ENCODE peak calls at places on chromosomes 4 and X, in eight cellular contexts. Q, W, O, I, D, K, F and C are unnamed samples.

GRCh38 chrX:108332281-108332680 is 105.9 kb downstream of the COL4A6 start:
- DNase-seq in W (no peak), F (no peak), I (no peak), D (no peak), O (no peak), Q (no peak), K (no peak), C (no peak)

GRCh38 chrX:110561036-110561435 is 202.4 kb downstream of the RTL9 start:
- DNase-seq in W (no peak), Q (no peak), I (peak; percentile 79), F (no peak), D (no peak), K (no peak), O (no peak), C (no peak)

GRCh38 chr4:20723019-20723418 is 22.8 kb downstream of the PACRGL start:
- DNase-seq in I (peak; percentile 33), Q (no peak), F (no peak), W (no peak), D (no peak), O (no peak), K (no peak), C (no peak)

GRCh38 chr4:108360857-108361820 is 192.4 kb upstream of the LEF1 start:
- DNase-seq in K (no peak), F (no peak), Q (no peak), W (no peak), I (peak; percentile 83), O (no peak), D (no peak), C (peak; percentile 22)

GRCh38 chrX:65406532-65406931 is 128.1 kb downstream of the LAS1L start:
- DNase-seq in K (no peak), D (no peak), O (no peak), I (no peak), Q (no peak), W (no peak), F (no peak), C (no peak)

GRCh38 chr4:158948071-158948470 is 154.8 kb upstream of the RAPGEF2 start:
- DNase-seq in O (no peak), I (no peak), Q (no peak), W (no peak), D (no peak), K (no peak), F (no peak), C (no peak)

GRCh38 chr4:188993871-188994270 is 854.6 kb downstream of the TRIML1 start:
- DNase-seq in Q (no peak), I (no peak), W (no peak), K (no peak), O (no peak), F (no peak), D (no peak), C (no peak)

GRCh38 chr4:1239141-1239948 is 9.6 kb downstream of the CTBP1 start:
- DNase-seq in O (no peak), Q (peak; percentile 56), D (peak; percentile 64), I (no peak), F (no peak), W (peak; percentile 12), K (no peak), C (no peak)

GRCh38 chr4:48602222-48602621 is 112.2 kb downstream of the ZAR1 start:
- DNase-seq in W (no peak), F (no peak), Q (no peak), I (peak; percentile 91), O (no peak), D (no peak), K (no peak), C (peak; percentile 67)

GRCh38 chr4:85498068-85498733 is 23.3 kb downstream of the ARHGAP24 start:
- DNase-seq in D (peak; percentile 82), F (no peak), I (peak; percentile 90), O (peak; percentile 42), W (peak; percentile 38), Q (peak; percentile 72), K (no peak), C (peak; percentile 62)

GRCh38 chr4:25065451-25065850 is 34.7 kb upstream of the LGI2 start:
- DNase-seq in I (no peak), W (no peak), K (no peak), F (no peak), O (no peak), D (no peak), Q (no peak), C (no peak)

GRCh38 chr4:143616771-143617170 is 83.7 kb downstream of the FREM3 start:
- DNase-seq in I (peak; percentile 78), W (no peak), O (no peak), K (no peak), D (no peak), F (no peak), Q (no peak), C (peak; percentile 2)

GRCh38 chr4:139901516-139902327 is 236.1 kb downstream of the MGST2 start:
- DNase-seq in W (no peak), K (no peak), I (peak; percentile 25), D (no peak), F (no peak), Q (no peak), O (no peak), C (no peak)

GRCh38 chr4:100162027-100162685 is 28.1 kb downstream of the DDIT4L start:
- DNase-seq in O (no peak), I (no peak), F (no peak), W (no peak), K (no peak), Q (no peak), D (no peak), C (no peak)

GRCh38 chrX:53251307-53251706 is 26.3 kb upstream of the KDM5C start:
- DNase-seq in D (no peak), I (no peak), W (no peak), K (no peak), F (no peak), O (no peak), Q (no peak), C (no peak)

GRCh38 chr4:2803624-2804448 is 11.0 kb downstream of the SH3BP2 start:
- DNase-seq in O (peak; percentile 90), Q (peak; percentile 77), F (no peak), W (peak; percentile 21), D (peak; percentile 75), I (peak; percentile 39), K (no peak), C (no peak)

GRCh38 chr4:147843162-147843561 is 111.3 kb downstream of the ARHGAP10 start:
- DNase-seq in W (no peak), O (no peak), K (no peak), D (no peak), F (no peak), I (peak; percentile 14), Q (no peak), C (peak; percentile 12)

GRCh38 chrX:131068945-131069719 is 11.0 kb downstream of the ARHGAP36 start:
- DNase-seq in O (no peak), D (no peak), W (no peak), I (peak; percentile 34), K (no peak), F (no peak), Q (no peak), C (peak; percentile 71)

GRCh38 chr4:89704651-89705395 is 132.1 kb downstream of the SNCA start:
- DNase-seq in F (no peak), I (no peak), K (no peak), O (no peak), W (no peak), D (no peak), Q (no peak), C (no peak)

GRCh38 chr4:87465739-87466366 is 43.5 kb downstream of the NUDT9 start:
- DNase-seq in W (no peak), I (peak; percentile 37), O (no peak), F (no peak), K (no peak), Q (no peak), D (no peak), C (peak; percentile 3)

GRCh38 chr4:10006604-10007435 is 14.5 kb downstream of the SLC2A9 start:
- DNase-seq in F (no peak), O (no peak), Q (peak; percentile 75), K (no peak), D (peak; percentile 47), I (peak; percentile 89), W (no peak), C (peak; percentile 82)

GRCh38 chr4:7771056-7771455 is 168.6 kb downstream of the AFAP1 start:
- DNase-seq in I (no peak), W (no peak), Q (peak; percentile 20), D (no peak), O (no peak), K (peak; percentile 20), F (no peak), C (no peak)

GRCh38 chr4:166655231-166655630 is 579.1 kb downstream of the SPOCK3 start:
- DNase-seq in O (no peak), W (no peak), D (no peak), F (no peak), I (no peak), K (no peak), Q (no peak), C (no peak)